ENCODE peak calls at places on chromosomes 1 and 21, in five cellular contexts. G is AG09309, B is T-helper 2 cell, Z is SK-MEL-5, Q is neural progenitor cell. J is an unnamed sample.

GRCh38 chr1:167489581-167490340 is 28.6 kb downstream of the CD247 start:
- DNase-seq in Z (no peak), Q (peak), G (no peak), B (no peak), J (peak)

GRCh38 chr1:90840323-90840722 is 123.2 kb upstream of the BARHL2 start:
- DNase-seq in G (no peak), B (no peak), Q (no peak), Z (no peak), J (no peak)

GRCh38 chr1:115411388-115412063 is 73.5 kb upstream of the NGF start:
- DNase-seq in B (no peak), G (no peak), Q (no peak), Z (no peak), J (no peak)

GRCh38 chr1:101291562-101292035 is 54.8 kb downstream of the S1PR1 start:
- DNase-seq in Z (peak), B (no peak), Q (no peak), G (peak), J (no peak)

GRCh38 chr1:41466146-41466545 is 18.3 kb downstream of the EDN2 start:
- DNase-seq in B (no peak), Q (no peak), G (no peak), Z (no peak), J (no peak)

GRCh38 chr1:1627842-1628655 is 3.9 kb upstream of the MMP23B start:
- DNase-seq in G (no peak), Z (no peak), B (no peak), Q (no peak), J (no peak)

GRCh38 chr1:172948457-172948856 is 102.3 kb downstream of the TNFSF18 start:
- DNase-seq in Z (no peak), Q (no peak), G (peak), B (no peak), J (no peak)

GRCh38 chr21:46515109-46515508 is 56.4 kb downstream of the DIP2A start:
- DNase-seq in Z (no peak), B (no peak), Q (no peak), G (no peak), J (no peak)

GRCh38 chr1:192183788-192184187 is 25.5 kb downstream of the RGS18 start:
- DNase-seq in G (no peak), Z (no peak), B (no peak), Q (no peak), J (no peak)

GRCh38 chr1:179708434-179709195 is 34.5 kb upstream of the FAM163A start:
- DNase-seq in Z (no peak), Q (peak), G (no peak), B (no peak), J (no peak)

J was measured in effector CD8-positive, alpha-beta T cell.